ENCODE peak calls at places on chromosomes 2 and 18, in six cellular contexts. W, Z, F, Q, X and K are unnamed samples.

GRCh38 chr2:197806317-197806633 is 1.9 kb downstream of the PLCL1 start:
- DNase-seq in W (no peak), Z (no peak), F (no peak), Q (no peak), X (no peak), K (no peak)

GRCh38 chr2:158011055-158011771 is 90.5 kb upstream of the UPP2 start:
- DNase-seq in W (no peak), Z (peak; percentile 90), F (no peak), Q (no peak), X (no peak), K (no peak)

GRCh38 chr2:239544141-239544800 is 143.5 kb upstream of the HDAC4 start:
- DNase-seq in W (no peak), Z (no peak), F (no peak), Q (no peak), X (no peak), K (peak; percentile 67)

GRCh38 chr2:96802281-96802595 is 13.8 kb upstream of the CNNM3 start:
- DNase-seq in W (no peak), Z (no peak), F (no peak), Q (no peak), X (no peak), K (no peak)

GRCh38 chr2:128505150-128505490 is 186.5 kb upstream of the HS6ST1 start:
- DNase-seq in W (no peak), Z (no peak), F (no peak), Q (no peak), X (no peak), K (no peak)

GRCh38 chr18:35998967-35999366 is 26.5 kb downstream of the RMP24 start:
- DNase-seq in W (peak; percentile 13), Z (no peak), F (peak; percentile 1), Q (no peak), X (no peak), K (no peak)

GRCh38 chr2:169362346-169363026 is at the start of gene LRP2:
- DNase-seq in W (peak; percentile 1), Z (no peak), F (no peak), Q (no peak), X (peak; percentile 28), K (peak; percentile 33)

GRCh38 chr2:157107877-157108276 is 149.6 kb upstream of the GALNT5 start:
- DNase-seq in W (peak; percentile 19), Z (peak; percentile 8), F (no peak), Q (no peak), X (no peak), K (peak; percentile 16)

GRCh38 chr2:197306024-197306690 is 4.4 kb downstream of the ANKRD44 start:
- DNase-seq in W (no peak), Z (no peak), F (no peak), Q (no peak), X (no peak), K (no peak)

GRCh38 chr18:13175754-13176210 is 42.8 kb upstream of the LDLRAD4 start:
- DNase-seq in W (no peak), Z (no peak), F (no peak), Q (no peak), X (no peak), K (no peak)

GRCh38 chr2:37125404-37125803 is 31.4 kb downstream of the EIF2AK2 start:
- DNase-seq in W (no peak), Z (no peak), F (no peak), Q (no peak), X (no peak), K (no peak)

GRCh38 chr2:165691615-165692014 is 102.4 kb downstream of the GALNT3 start:
- DNase-seq in W (peak; percentile 59), Z (no peak), F (no peak), Q (peak; percentile 46), X (no peak), K (no peak)

GRCh38 chr2:30233142-30233961 is 2.0 kb downstream of the LBH start:
- DNase-seq in W (no peak), Z (no peak), F (no peak), Q (no peak), X (no peak), K (no peak)

GRCh38 chr2:152718909-152719645 is 657 bp downstream of the ARL6IP6 start:
- DNase-seq in W (peak; percentile 63), Z (no peak), F (no peak), Q (no peak), X (no peak), K (no peak)

GRCh38 chr2:112867701-112868631 is 31.4 kb upstream of the IL1B start:
- DNase-seq in W (no peak), Z (no peak), F (no peak), Q (no peak), X (no peak), K (no peak)

GRCh38 chr18:23688528-23688927 is 725 bp upstream of the LAMA3 start:
- DNase-seq in W (no peak), Z (no peak), F (no peak), Q (no peak), X (no peak), K (no peak)

GRCh38 chr2:75751824-75752468 is 41.2 kb upstream of the GCFC2 start:
- DNase-seq in W (no peak), Z (no peak), F (no peak), Q (no peak), X (no peak), K (no peak)

GRCh38 chr2:12486205-12487118 is 230.3 kb upstream of the TRIB2 start:
- DNase-seq in W (peak; percentile 13), Z (peak; percentile 33), F (no peak), Q (no peak), X (no peak), K (no peak)

GRCh38 chr2:37768491-37768925 is 97.1 kb upstream of the CDC42EP3 start:
- DNase-seq in W (peak; percentile 98), Z (no peak), F (peak; percentile 73), Q (no peak), X (no peak), K (peak; percentile 47)

GRCh38 chr2:207315131-207315530 is 149.4 kb upstream of the KLF7 start:
- DNase-seq in W (no peak), Z (no peak), F (no peak), Q (no peak), X (no peak), K (no peak)

GRCh38 chr2:205776720-205777119 is 94.4 kb downstream of the NRP2 start:
- DNase-seq in W (no peak), Z (no peak), F (no peak), Q (no peak), X (no peak), K (no peak)

GRCh38 chr2:176094307-176094706 is 1.8 kb downstream of the HOXD13 start:
- DNase-seq in W (no peak), Z (no peak), F (no peak), Q (no peak), X (no peak), K (no peak)